ENCODE peak calls at places on chromosomes 1 and 21, in six cellular contexts. E is RWPE1; K is non-pigmented ciliary epithelial cell; Q is naive thymus-derived CD4-positive, alpha-beta T cell; S is AG09309; V is fibroblast of pulmonary artery. I is an unnamed sample.

GRCh38 chr1:39021431-39021830 is 4.7 kb upstream of the NDUFS5 start:
- DNase-seq in E (no peak), K (no peak), Q (no peak), S (no peak), V (no peak), I (no peak)

GRCh38 chr1:100794719-100795645 is 75.4 kb downstream of the VCAM1 start:
- DNase-seq in E (no peak), K (peak; percentile 60), Q (no peak), S (no peak), V (peak; percentile 76), I (peak; percentile 75)

GRCh38 chr1:77322061-77322900 is 40.5 kb downstream of the AK5 start:
- DNase-seq in E (peak; percentile 75), K (peak; percentile 65), Q (no peak), S (peak; percentile 71), V (peak; percentile 73), I (peak; percentile 90)

GRCh38 chr1:19759740-19760089 is 40.0 kb downstream of the TMCO4 start:
- DNase-seq in E (no peak), K (no peak), Q (no peak), S (no peak), V (no peak), I (no peak)

GRCh38 chr1:205275133-205275532 is 46.4 kb downstream of the NUAK2 start:
- DNase-seq in E (no peak), K (no peak), Q (peak; percentile 71), S (no peak), V (no peak), I (no peak)

GRCh38 chr1:3053366-3053980 is 15.5 kb upstream of the PRDM16 start:
- DNase-seq in E (no peak), K (no peak), Q (no peak), S (no peak), V (no peak), I (no peak)

GRCh38 chr1:151196292-151196800 is 2.0 kb upstream of the PIP5K1A start:
- DNase-seq in E (peak; percentile 59), K (no peak), Q (peak; percentile 60), S (peak; percentile 65), V (peak; percentile 91), I (peak; percentile 82)

GRCh38 chr1:210608766-210609165 is 280.1 kb downstream of the HHAT start:
- DNase-seq in E (no peak), K (no peak), Q (no peak), S (no peak), V (no peak), I (no peak)

GRCh38 chr1:85894651-85895050 is 186.4 kb upstream of the ZNHIT6 start:
- DNase-seq in E (peak; percentile 33), K (no peak), Q (no peak), S (peak; percentile 11), V (peak; percentile 62), I (peak; percentile 46)

GRCh38 chr21:44810829-44811228 is 7.0 kb downstream of the SUMO3 start:
- DNase-seq in E (no peak), K (no peak), Q (no peak), S (no peak), V (no peak), I (no peak)

GRCh38 chr1:24252185-24252584 is 65.1 kb upstream of the IFNLR1 start:
- DNase-seq in E (no peak), K (no peak), Q (no peak), S (no peak), V (no peak), I (no peak)

GRCh38 chr1:15786581-15786980 is 20.9 kb downstream of the UQCRHL start:
- DNase-seq in E (no peak), K (no peak), Q (no peak), S (no peak), V (no peak), I (no peak)